ENCODE peak calls at places on chromosomes 13 and 19, in nine cellular contexts. M is colonic mucosa; I is effector CD4-positive, alpha-beta T cell; C is nephron progenitor cell; O is globus pallidus; U is stimulated activated CD8-positive, alpha-beta memory T cell treated with anti-CD3 and anti-CD28 coated beads, Interleukin-2, amount 100 ng/mL, for 48 hours; N is NCI-H524; B is astrocyte of the spinal cord; V is activated CD4-positive, alpha-beta T cell treated with anti-CD3 and anti-CD28 coated beads, Interleukin-2, amount 10 ng/mL, durations not matched to agents 7 days and 5 days. L is an unnamed sample.

GRCh38 chr13:71806885-71807284 is 60.1 kb downstream of the DACH1 start:
- DNase-seq in U (no peak), C (no peak), V (no peak), N (no peak), B (no peak), O (no peak), M (no peak), I (no peak), L (no peak)

GRCh38 chr19:35045667-35046300 is 4.3 kb downstream of the HPN start:
- DNase-seq in N (no peak), B (no peak), M (no peak), C (no peak), I (no peak), U (no peak), O (peak; percentile 76), V (peak; percentile 57), L (no peak)

GRCh38 chr19:55641376-55642152 is 762 bp downstream of the ZNF580 start:
- DNase-seq in O (no peak), I (no peak), U (no peak), C (no peak), N (no peak), M (peak; percentile 57), B (no peak), V (peak; percentile 27), L (peak; percentile 69)

GRCh38 chr13:100689191-100689590 is 14.6 kb upstream of the TMTC4 start:
- DNase-seq in B (no peak), V (no peak), C (no peak), M (no peak), I (no peak), U (no peak), N (no peak), O (no peak), L (no peak)

GRCh38 chr13:31092631-31093030 is 69.1 kb downstream of the HSPH1 start:
- DNase-seq in U (no peak), V (no peak), M (no peak), B (no peak), N (no peak), I (no peak), O (no peak), C (no peak), L (no peak)

GRCh38 chr19:5718579-5719273 is 1.2 kb downstream of the LONP1 start:
- DNase-seq in M (no peak), V (peak; percentile 56), B (peak; percentile 89), U (no peak), O (no peak), N (no peak), C (no peak), I (no peak), L (no peak)

GRCh38 chr13:23621316-23621645 is 51.1 kb downstream of the TNFRSF19 start:
- DNase-seq in C (no peak), V (no peak), N (no peak), M (no peak), B (peak; percentile 83), I (no peak), U (no peak), O (no peak), L (no peak)

GRCh38 chr19:46786236-46787039 is 2.0 kb downstream of the SLC1A5 start:
- DNase-seq in C (peak; percentile 41), M (peak; percentile 84), U (peak; percentile 70), O (peak; percentile 42), N (peak; percentile 47), B (peak; percentile 69), I (peak; percentile 77), V (peak; percentile 87), L (peak; percentile 53)

GRCh38 chr13:49610176-49610575 is 18.1 kb upstream of the ARL11 start:
- DNase-seq in C (no peak), U (no peak), I (no peak), B (no peak), O (no peak), N (peak; percentile 99), M (no peak), V (no peak), L (peak; percentile 95)

GRCh38 chr13:24215732-24216131 is 55.2 kb downstream of the SPATA13 start:
- DNase-seq in O (peak; percentile 72), C (no peak), U (no peak), M (no peak), I (no peak), B (peak; percentile 63), V (no peak), N (no peak), L (peak; percentile 7)

GRCh38 chr13:101452519-101453485 is at the start of gene ITGBL1:
- DNase-seq in U (no peak), I (no peak), M (no peak), C (no peak), V (no peak), N (peak; percentile 18), O (no peak), B (peak; percentile 52), L (peak; percentile 53)

GRCh38 chr19:19911150-19911549 is 10.4 kb downstream of the ZNF93 start:
- DNase-seq in M (no peak), O (no peak), N (no peak), U (no peak), I (no peak), C (no peak), B (peak; percentile 7), V (no peak), L (no peak)

GRCh38 chr19:3210347-3211017 is 14.0 kb upstream of the CELF5 start:
- DNase-seq in C (peak; percentile 73), U (peak; percentile 51), M (peak; percentile 68), I (peak; percentile 59), N (no peak), V (peak; percentile 70), B (peak; percentile 15), O (no peak), L (peak; percentile 28)

GRCh38 chr13:101572456-101572855 is 120.0 kb downstream of the ITGBL1 start:
- DNase-seq in V (no peak), M (no peak), O (no peak), N (no peak), I (no peak), B (no peak), U (no peak), C (no peak), L (no peak)

GRCh38 chr19:7904074-7905020 is 670 bp downstream of the MAP2K7 start:
- DNase-seq in C (peak; percentile 58), I (peak; percentile 70), U (peak; percentile 52), B (peak; percentile 15), O (no peak), N (no peak), M (peak; percentile 62), V (peak; percentile 69), L (no peak)

GRCh38 chr13:111895896-111896821 is 170.8 kb upstream of the SOX1 start:
- DNase-seq in B (no peak), U (no peak), O (no peak), I (no peak), V (no peak), M (no peak), N (no peak), C (no peak), L (no peak)

GRCh38 chr19:1307755-1308303 is 22.2 kb downstream of the EFNA2 start:
- DNase-seq in M (no peak), V (no peak), N (no peak), B (no peak), C (no peak), O (no peak), I (no peak), U (no peak), L (no peak)

GRCh38 chr13:21759503-21759902 is 88.6 kb downstream of the FGF9 start:
- DNase-seq in B (no peak), O (no peak), V (no peak), M (no peak), N (no peak), C (no peak), U (no peak), I (no peak), L (no peak)

GRCh38 chr13:40120288-40120687 is 464.8 kb downstream of the COG6 start:
- DNase-seq in O (no peak), B (no peak), M (no peak), N (no peak), V (no peak), I (no peak), C (no peak), U (no peak), L (no peak)

GRCh38 chr13:45781553-45782326 is 69.8 kb downstream of the SIAH3 start:
- DNase-seq in I (no peak), C (no peak), O (no peak), B (peak; percentile 11), N (peak; percentile 88), V (no peak), M (peak; percentile 44), U (no peak), L (peak; percentile 81)

GRCh38 chr13:71877280-71877653 is 10.3 kb upstream of the DACH1 start:
- DNase-seq in N (no peak), B (no peak), M (no peak), V (no peak), C (no peak), I (no peak), U (no peak), O (no peak), L (no peak)

GRCh38 chr13:100100115-100100879 is 11.4 kb downstream of the PCCA start:
- DNase-seq in B (peak; percentile 92), O (peak; percentile 47), N (no peak), I (no peak), C (no peak), U (no peak), V (no peak), M (peak; percentile 65), L (no peak)

GRCh38 chr13:19845758-19846157 is 17.7 kb downstream of the ZMYM5 start:
- DNase-seq in O (peak; percentile 16), N (no peak), B (peak; percentile 97), V (no peak), C (no peak), I (no peak), M (peak; percentile 23), U (no peak), L (no peak)

GRCh38 chr13:75368167-75368566 is 113.8 kb downstream of the TBC1D4 start:
- DNase-seq in U (no peak), N (no peak), V (no peak), O (peak; percentile 26), I (no peak), M (no peak), C (no peak), B (peak; percentile 96), L (no peak)

GRCh38 chr13:68713394-68713793 is 1394.2 kb upstream of the ATXN8OS start:
- DNase-seq in N (no peak), U (no peak), I (no peak), V (no peak), M (no peak), C (no peak), O (no peak), B (no peak), L (no peak)

GRCh38 chr13:37617162-37617561 is 18.6 kb upstream of the POSTN start:
- DNase-seq in N (no peak), M (no peak), B (peak; percentile 76), U (no peak), I (no peak), C (no peak), O (no peak), V (no peak), L (no peak)

GRCh38 chr19:29841559-29842367 is 30.0 kb downstream of the CCNE1 start:
- DNase-seq in N (no peak), I (no peak), O (no peak), B (peak; percentile 9), M (peak; percentile 31), C (peak; percentile 20), V (no peak), U (no peak), L (no peak)

GRCh38 chr19:5189318-5189607 is 151.3 kb downstream of the PTPRS start:
- DNase-seq in N (no peak), C (no peak), U (no peak), O (no peak), M (no peak), V (no peak), I (no peak), B (no peak), L (no peak)

GRCh38 chr19:58555369-58555885 is 522 bp upstream of the CHMP2A start:
- DNase-seq in I (no peak), V (no peak), C (no peak), O (no peak), M (peak; percentile 29), U (no peak), N (no peak), B (no peak), L (no peak)

GRCh38 chr19:38773469-38774177 is at the start of gene LGALS7:
- DNase-seq in V (no peak), N (no peak), I (no peak), C (no peak), O (no peak), B (no peak), M (no peak), U (no peak), L (peak; percentile 46)

GRCh38 chr19:8832132-8833021 is at the start of the genes MBD3L1 and ZNF558:
- DNase-seq in V (peak; percentile 100), I (peak; percentile 96), O (peak; percentile 99), C (peak; percentile 98), N (peak; percentile 96), U (peak; percentile 96), M (peak; percentile 98), B (peak; percentile 99), L (peak; percentile 99)